ENCODE peak calls at places on chromosome 4, in six cellular contexts. K is pancreas, Y is NB4, X is H1, H is neural crest cell, R is AG09319. Z is an unnamed sample.

GRCh38 chr4:153798901-153799707 is 10.2 kb upstream of the SFRP2 start:
- DNase-seq in K (no peak), H (no peak), X (no peak), R (no peak), Y (no peak), Z (no peak)

GRCh38 chr4:48190839-48191238 is 56.8 kb upstream of the TXK start:
- DNase-seq in R (no peak), X (no peak), H (no peak), K (no peak), Y (no peak), Z (no peak)

GRCh38 chr4:40337081-40337480 is 1.9 kb downstream of the CHRNA9 start:
- DNase-seq in H (no peak), X (no peak), Y (no peak), K (no peak), R (no peak), Z (no peak)

GRCh38 chr4:124902111-124902510 is 189.6 kb upstream of the ANKRD50 start:
- DNase-seq in H (no peak), Y (no peak), K (no peak), R (no peak), X (no peak), Z (no peak)

GRCh38 chr4:123559955-123560669 is 163.5 kb downstream of the SPRY1 start:
- DNase-seq in Y (no peak), K (no peak), R (no peak), X (no peak), H (no peak), Z (no peak)

GRCh38 chr4:155678011-155678410 is 11.4 kb downstream of the GUCY1A1 start:
- DNase-seq in R (no peak), K (no peak), X (no peak), H (no peak), Y (no peak), Z (no peak)

GRCh38 chr4:168388890-168389289 is 70.3 kb upstream of the DDX60 start:
- DNase-seq in K (no peak), H (no peak), R (no peak), X (no peak), Y (no peak), Z (no peak)

GRCh38 chr4:76856183-76856969 is 41.6 kb downstream of the SOWAHB start:
- DNase-seq in R (no peak), Y (no peak), H (peak; percentile 29), K (no peak), X (no peak), Z (no peak)

GRCh38 chr4:21134994-21135393 is 434.7 kb downstream of the PACRGL start:
- DNase-seq in X (no peak), R (no peak), Y (peak; percentile 33), H (no peak), K (no peak), Z (no peak)

GRCh38 chr4:128787509-128788311 is 21.8 kb upstream of the JADE1 start:
- DNase-seq in H (no peak), X (no peak), K (no peak), Y (no peak), R (no peak), Z (no peak)

GRCh38 chr4:159341486-159341885 is 238.6 kb downstream of the RAPGEF2 start:
- DNase-seq in Y (peak; percentile 35), H (no peak), R (no peak), X (no peak), K (no peak), Z (no peak)

GRCh38 chr4:118279328-118279727 is 73.5 kb downstream of the PRSS12 start:
- DNase-seq in X (no peak), R (no peak), Y (peak; percentile 18), H (no peak), K (no peak), Z (no peak)

GRCh38 chr4:123919576-123920098 is 523.0 kb downstream of the SPRY1 start:
- DNase-seq in K (no peak), X (no peak), Y (no peak), H (no peak), R (no peak), Z (no peak)

GRCh38 chr4:154590329-154591006 is at the start of gene FGA:
- DNase-seq in K (no peak), R (no peak), X (no peak), Y (no peak), H (no peak), Z (no peak)

GRCh38 chr4:17447675-17448298 is 64.1 kb downstream of the QDPR start:
- DNase-seq in K (peak; percentile 38), H (peak; percentile 58), R (peak; percentile 46), X (peak; percentile 59), Y (peak; percentile 85), Z (no peak)

GRCh38 chr4:118846981-118847380 is 11.1 kb upstream of the SEC24D start:
- DNase-seq in H (no peak), Y (no peak), K (no peak), R (no peak), X (no peak), Z (no peak)

GRCh38 chr4:187286536-187286935 is 562.9 kb upstream of the FAT1 start:
- DNase-seq in R (no peak), Y (no peak), X (no peak), K (no peak), H (no peak), Z (no peak)

GRCh38 chr4:108804648-108805273 is 41.9 kb upstream of the ETNPPL start:
- DNase-seq in H (no peak), X (no peak), K (no peak), R (no peak), Y (no peak), Z (no peak)

GRCh38 chr4:10421344-10422055 is 35.7 kb downstream of the ZNF518B start:
- DNase-seq in H (no peak), K (no peak), Y (no peak), R (no peak), X (no peak), Z (no peak)

GRCh38 chr4:176270669-176271068 is 1.6 kb upstream of the ASB5 start:
- DNase-seq in Y (peak; percentile 4), X (no peak), K (no peak), H (no peak), R (peak; percentile 89), Z (no peak)

GRCh38 chr4:6180841-6181631 is 19.3 kb downstream of the JAKMIP1 start:
- DNase-seq in H (no peak), X (no peak), R (no peak), Y (no peak), K (no peak), Z (no peak)

GRCh38 chr4:174534461-174534860 is 12.2 kb upstream of the HPGD start:
- DNase-seq in Y (no peak), R (no peak), H (no peak), K (no peak), X (no peak), Z (no peak)

GRCh38 chr4:15459706-15460105 is 10.0 kb upstream of the CC2D2A start:
- DNase-seq in H (no peak), R (no peak), X (no peak), Y (no peak), K (no peak), Z (no peak)
- TF ChIP-seq CTCF in H (no peak), R (no peak), X (no peak), Y (no peak), K (no peak), Z (no peak)

GRCh38 chr4:16196482-16197393 is 29.5 kb downstream of the TAPT1 start:
- DNase-seq in X (no peak), Y (peak; percentile 50), H (no peak), R (peak; percentile 27), K (no peak), Z (no peak)
- TF ChIP-seq CTCF in X (peak; percentile 68), Y (no peak), H (peak; percentile 64), R (peak; percentile 54), K (no peak), Z (peak; percentile 49)

GRCh38 chr4:2418652-2419571 is at the start of gene CFAP99:
- DNase-seq in K (peak; percentile 98), Y (peak; percentile 97), H (peak; percentile 88), R (peak; percentile 79), X (peak; percentile 95), Z (peak; percentile 98)
- TF ChIP-seq CTCF in K (no peak), Y (peak; percentile 35), H (peak; percentile 13), R (no peak), X (peak; percentile 28), Z (no peak)

DNA sequence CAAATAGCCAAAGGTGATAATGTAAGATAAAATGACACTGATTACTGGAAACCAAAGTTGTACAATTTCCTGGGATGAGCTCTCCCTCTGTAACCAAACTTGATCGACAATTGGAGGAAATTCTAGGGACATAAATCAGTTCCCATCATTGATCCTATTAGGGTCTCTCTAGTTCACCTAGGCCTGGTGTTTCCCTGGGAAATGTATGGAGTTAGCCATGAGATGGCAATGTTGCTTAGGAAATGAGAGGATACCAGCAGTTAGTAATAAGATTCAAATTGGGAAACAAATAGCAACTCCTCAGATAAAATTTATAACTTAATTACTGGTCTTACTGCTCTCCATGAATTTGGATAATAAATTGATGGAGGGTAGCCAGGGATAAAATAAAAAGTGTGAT is 52.2 kb downstream of the SPATA18 start:
- DNase-seq in K (no peak), Y (no peak), X (no peak), H (no peak), R (no peak), Z (no peak)
- TF ChIP-seq CTCF in K (no peak), Y (no peak), X (peak; percentile 51), H (peak; percentile 52), R (peak; percentile 57), Z (no peak)

Z was measured in CD14-positive monocyte.